ENCODE peak calls at places on chromosome 4, in nine cellular contexts. B, H, D, M, K, R, Y, G and C are unnamed samples.

GRCh38 chr4:7462509-7462971 is 27.8 kb upstream of the PSAPL1 start:
- ATAC-seq in B (peak; percentile 65), K (peak; percentile 67), D (peak; percentile 54), R (no peak), H (no peak), M (peak; percentile 54), Y (no peak), G (no peak), C (no peak)

GRCh38 chr4:109164011-109164410 is 138.4 kb downstream of the COL25A1 start:
- ATAC-seq in G (no peak), K (peak; percentile 78), D (no peak), B (no peak), M (no peak), Y (no peak), R (no peak), H (no peak), C (no peak)

GRCh38 chr4:158758142-158758541 is 10.7 kb upstream of the FNIP2 start:
- ATAC-seq in M (no peak), G (no peak), R (no peak), H (no peak), D (no peak), K (peak; percentile 57), Y (no peak), B (no peak), C (no peak)

GRCh38 chr4:10821826-10822225 is 137.3 kb upstream of the CLNK start:
- ATAC-seq in D (no peak), M (no peak), H (no peak), B (no peak), Y (no peak), K (no peak), G (no peak), R (no peak), C (no peak)

GRCh38 chr4:118850813-118851173 is 14.9 kb upstream of the SEC24D start:
- ATAC-seq in D (peak; percentile 30), G (no peak), Y (no peak), B (no peak), M (no peak), R (peak; percentile 40), K (no peak), H (peak; percentile 21), C (no peak)

GRCh38 chr4:99921174-99921573 is 25.2 kb downstream of the DNAJB14 start:
- ATAC-seq in Y (peak; percentile 71), M (no peak), K (no peak), B (no peak), G (no peak), R (peak; percentile 83), D (no peak), H (no peak), C (no peak)

GRCh38 chr4:159417006-159417405 is 314.1 kb downstream of the RAPGEF2 start:
- ATAC-seq in R (no peak), D (no peak), Y (no peak), G (no peak), H (no peak), K (no peak), B (no peak), M (no peak), C (no peak)

GRCh38 chr4:184279496-184280082 is 61.9 kb upstream of the ENPP6 start:
- ATAC-seq in D (no peak), G (no peak), K (no peak), H (no peak), M (no peak), B (no peak), R (no peak), Y (no peak), C (no peak)

GRCh38 chr4:118281611-118282442 is 71.0 kb downstream of the PRSS12 start:
- ATAC-seq in Y (no peak), K (no peak), B (peak; percentile 4), D (peak; percentile 11), G (no peak), R (no peak), H (no peak), M (no peak), C (no peak)

GRCh38 chr4:186689476-186689875 is 34.2 kb downstream of the FAT1 start:
- ATAC-seq in H (no peak), D (no peak), Y (no peak), G (peak; percentile 53), B (no peak), R (no peak), M (no peak), K (peak; percentile 61), C (peak; percentile 41)

GRCh38 chr4:182593413-182593812 is 323.8 kb downstream of the DCTD start:
- ATAC-seq in M (no peak), R (no peak), K (no peak), G (no peak), B (no peak), D (no peak), H (no peak), Y (no peak), C (no peak)

GRCh38 chr4:165203541-165204461 is 3.6 kb upstream of the KLHL2 start:
- ATAC-seq in D (no peak), Y (no peak), G (no peak), R (no peak), B (no peak), H (peak; percentile 39), M (no peak), K (no peak), C (no peak)

GRCh38 chr4:185810746-185811508 is 1.1 kb downstream of the SORBS2 start:
- ATAC-seq in K (peak; percentile 71), B (no peak), G (peak; percentile 16), D (peak; percentile 18), R (no peak), Y (no peak), H (no peak), M (no peak), C (no peak)

GRCh38 chr4:73828945-73829344 is 7.5 kb upstream of the CXCL6 start:
- ATAC-seq in H (no peak), G (no peak), B (no peak), K (no peak), M (peak; percentile 72), Y (no peak), R (no peak), D (no peak), C (no peak)